ENCODE peak calls at places on chromosomes 2 and 18, in eight cellular contexts. X is endothelial cell, W is choroid plexus epithelial cell, U is Caco-2, B is HFFc6, T is kidney, P is ovary, N is AG04449. Q is an unnamed sample.

GRCh38 chr18:75179819-75180600 is 28.9 kb downstream of the PTGR3 start:
- DNase-seq in X (no peak), W (no peak), U (no peak), B (no peak), T (no peak), P (no peak), N (no peak), Q (no peak)

GRCh38 chr2:149579972-149580882 is 7.3 kb downstream of the MMADHC start:
- DNase-seq in X (no peak), W (peak), U (no peak), B (peak), T (no peak), P (no peak), N (no peak), Q (no peak)

GRCh38 chr2:186543561-186544131 is 46.2 kb upstream of the ITGAV start:
- DNase-seq in X (no peak), W (peak), U (no peak), B (peak), T (no peak), P (no peak), N (no peak), Q (no peak)

GRCh38 chr2:102258386-102259074 is 52.8 kb upstream of the IL1RL1 start:
- DNase-seq in X (no peak), W (peak), U (no peak), B (peak), T (no peak), P (no peak), N (peak), Q (no peak)

GRCh38 chr18:74139888-74140287 is 7.7 kb downstream of the FBXO15 start:
- DNase-seq in X (no peak), W (peak), U (no peak), B (peak), T (no peak), P (no peak), N (no peak), Q (no peak)

GRCh38 chr2:170221317-170222288 is 43.7 kb downstream of the MYO3B start:
- DNase-seq in X (no peak), W (peak), U (no peak), B (peak), T (no peak), P (no peak), N (no peak), Q (no peak)

GRCh38 chr18:59042477-59042842 is 97.2 kb upstream of the SEC11C start:
- DNase-seq in X (no peak), W (no peak), U (no peak), B (no peak), T (no peak), P (no peak), N (no peak), Q (no peak)

GRCh38 chr2:13056259-13056843 is 339.6 kb downstream of the TRIB2 start:
- DNase-seq in X (no peak), W (peak), U (no peak), B (no peak), T (no peak), P (no peak), N (no peak), Q (no peak)

GRCh38 chr2:176931588-176932563 is 280.7 kb upstream of the HNRNPA3 start:
- DNase-seq in X (no peak), W (peak), U (no peak), B (peak), T (no peak), P (no peak), N (no peak), Q (no peak)

GRCh38 chr2:159213296-159213695 is 73.2 kb downstream of the WDSUB1 start:
- DNase-seq in X (no peak), W (no peak), U (no peak), B (no peak), T (no peak), P (no peak), N (no peak), Q (no peak)

GRCh38 chr2:41942278-41942677 is 105.5 kb upstream of the PKDCC start:
- DNase-seq in X (no peak), W (no peak), U (no peak), B (no peak), T (no peak), P (no peak), N (no peak), Q (no peak)

GRCh38 chr2:187360286-187360685 is 87.8 kb downstream of the CALCRL start:
- DNase-seq in X (no peak), W (no peak), U (no peak), B (no peak), T (no peak), P (no peak), N (no peak), Q (no peak)

GRCh38 chr2:121260370-121261154 is 24.4 kb downstream of the TFCP2L1 start:
- DNase-seq in X (no peak), W (no peak), U (no peak), B (no peak), T (no peak), P (no peak), N (no peak), Q (no peak)

GRCh38 chr2:226556050-226556449 is 243.6 kb downstream of the IRS1 start:
- DNase-seq in X (no peak), W (no peak), U (no peak), B (peak), T (no peak), P (no peak), N (no peak), Q (no peak)

DNA sequence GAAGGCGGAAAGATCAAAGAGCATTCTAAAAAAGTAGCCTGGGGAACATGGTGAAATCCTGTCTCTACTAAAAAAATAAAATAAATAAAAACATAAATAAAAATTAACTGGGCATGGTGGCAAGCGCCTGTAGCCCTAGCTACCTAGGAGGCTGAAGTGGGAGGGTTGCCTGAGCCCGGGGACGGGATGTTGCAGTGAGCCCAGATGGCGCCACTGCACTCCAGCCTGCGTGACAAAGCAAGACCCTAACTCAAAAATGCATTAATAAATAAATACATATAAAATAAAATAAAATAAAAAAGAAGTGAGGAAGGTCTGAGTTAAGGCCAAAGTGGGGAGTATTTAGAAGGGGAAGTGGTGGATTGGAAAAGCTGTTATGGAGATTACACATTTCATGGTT is 1.3 kb upstream of the PSMD14 start:
- DNase-seq in X (no peak), W (no peak), U (peak), B (no peak), T (no peak), P (no peak), N (no peak), Q (no peak)
- TF ChIP-seq CTCF in X (no peak), W (no peak), U (peak), B (peak), T (no peak), P (no peak), N (no peak), Q (no peak)

DNA sequence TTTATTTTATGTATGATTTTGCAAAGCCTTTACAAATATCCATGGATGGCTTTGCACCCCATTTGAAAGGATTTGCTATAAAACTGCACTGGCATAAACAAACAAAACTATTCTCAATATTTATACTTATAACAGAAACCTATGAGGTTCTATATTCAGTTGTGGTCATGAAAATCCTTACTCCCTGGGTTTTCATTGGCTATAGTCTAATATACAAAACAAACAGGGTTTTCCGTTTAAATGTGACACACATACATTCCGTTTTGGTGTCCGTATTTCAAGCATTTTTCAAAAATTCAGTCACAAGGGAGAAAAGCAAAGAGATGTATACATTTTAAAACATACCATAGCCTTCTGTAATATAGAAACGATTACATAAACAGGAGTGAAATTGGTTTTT is 100.0 kb downstream of the TCF4 start:
- DNase-seq in X (no peak), W (no peak), U (no peak), B (no peak), T (no peak), P (no peak), N (no peak), Q (no peak)
- TF ChIP-seq CTCF in X (no peak), W (no peak), U (no peak), B (no peak), T (no peak), P (no peak), N (no peak), Q (no peak)

GRCh38 chr2:111975053-111975552 is 76.7 kb downstream of the MERTK start:
- DNase-seq in X (no peak), W (peak), U (peak), B (peak), T (peak), P (no peak), N (peak), Q (no peak)
- TF ChIP-seq CTCF in X (no peak), W (no peak), U (no peak), B (no peak), T (no peak), P (no peak), N (no peak), Q (no peak)

GRCh38 chr2:73359915-73360697 is 25.5 kb upstream of the ALMS1 start:
- DNase-seq in X (no peak), W (peak), U (peak), B (no peak), T (no peak), P (no peak), N (no peak), Q (no peak)
- TF ChIP-seq CTCF in X (peak), W (peak), U (peak), B (peak), T (no peak), P (no peak), N (peak), Q (peak)

GRCh38 chr18:32577561-32577960 is 106.9 kb upstream of the GAREM1 start:
- DNase-seq in X (no peak), W (no peak), U (no peak), B (no peak), T (no peak), P (no peak), N (no peak), Q (no peak)

GRCh38 chr18:32576296-32576916 is 105.7 kb upstream of the GAREM1 start:
- DNase-seq in X (peak), W (peak), U (peak), B (no peak), T (no peak), P (no peak), N (no peak), Q (no peak)
- TF ChIP-seq CTCF in X (no peak), W (peak), U (no peak), B (no peak), T (peak), P (no peak), N (no peak), Q (peak)

GRCh38 chr2:69815717-69816116 is 13.7 kb upstream of the GMCL1 start:
- DNase-seq in X (no peak), W (no peak), U (no peak), B (no peak), T (no peak), P (no peak), N (no peak), Q (no peak)

GRCh38 chr2:69816923-69817542 is 12.4 kb upstream of the GMCL1 start:
- DNase-seq in X (peak), W (peak), U (peak), B (peak), T (no peak), P (peak), N (peak), Q (no peak)

GRCh38 chr2:69817739-69818494 is 11.5 kb upstream of the GMCL1 start:
- DNase-seq in X (no peak), W (peak), U (no peak), B (no peak), T (no peak), P (no peak), N (no peak), Q (no peak)
- TF ChIP-seq CTCF in X (no peak), W (no peak), U (no peak), B (no peak), T (no peak), P (no peak), N (no peak), Q (no peak)

GRCh38 chr2:241036964-241037421 is 38.6 kb downstream of the SNED1 start:
- DNase-seq in X (no peak), W (no peak), U (no peak), B (no peak), T (no peak), P (no peak), N (no peak), Q (no peak)

GRCh38 chr2:241036397-241036963 is 38.1 kb downstream of the SNED1 start:
- DNase-seq in X (no peak), W (no peak), U (peak), B (no peak), T (peak), P (no peak), N (no peak), Q (no peak)

GRCh38 chr2:241034490-241035141 is 36.2 kb downstream of the SNED1 start:
- DNase-seq in X (no peak), W (no peak), U (no peak), B (no peak), T (no peak), P (no peak), N (no peak), Q (no peak)

GRCh38 chr2:241035142-241035817 is 36.9 kb downstream of the SNED1 start:
- DNase-seq in X (no peak), W (no peak), U (no peak), B (no peak), T (peak), P (no peak), N (no peak), Q (no peak)

GRCh38 chr2:241035818-241036396 is 37.5 kb downstream of the SNED1 start:
- DNase-seq in X (no peak), W (no peak), U (no peak), B (no peak), T (no peak), P (no peak), N (no peak), Q (no peak)
- TF ChIP-seq CTCF in X (no peak), W (no peak), U (no peak), B (no peak), T (no peak), P (no peak), N (no peak), Q (no peak)

GRCh38 chr18:61581578-61582204 is 248.5 kb downstream of the CDH20 start:
- DNase-seq in X (peak), W (peak), U (peak), B (peak), T (peak), P (peak), N (no peak), Q (no peak)
- TF ChIP-seq CTCF in X (peak), W (peak), U (peak), B (peak), T (peak), P (peak), N (peak), Q (peak)

Q was measured in chondrocyte.